ENCODE peak calls at places on chromosome 10, in four cellular contexts. T is IMR-90, O is keratinocyte, S is K562. F is an unnamed sample.

GRCh38 chr10:133388265-133388972 is 5.5 kb upstream of the MTG1 start:
- DNase-seq in S (no peak), T (no peak), O (no peak), F (no peak)

GRCh38 chr10:59393349-59393748 is 31.0 kb upstream of the FAM13C start:
- DNase-seq in T (peak; percentile 47), S (no peak), O (no peak), F (no peak)

GRCh38 chr10:103843854-103844567 is 11.4 kb downstream of the SH3PXD2A start:
- DNase-seq in T (peak; percentile 39), S (no peak), O (no peak), F (no peak)

GRCh38 chr10:9254353-9254752 is 1199.9 kb downstream of the GATA3 start:
- DNase-seq in O (no peak), S (no peak), T (peak; percentile 64), F (no peak)

GRCh38 chr10:102675887-102676616 is 31.8 kb downstream of the TRIM8 start:
- DNase-seq in S (no peak), T (peak; percentile 98), O (no peak), F (no peak)

GRCh38 chr10:16674147-16674703 is 143.0 kb downstream of the RSU1 start:
- DNase-seq in O (no peak), S (no peak), T (no peak), F (no peak)

GRCh38 chr10:22685926-22686325 is 28.5 kb downstream of the PIP4K2A start:
- DNase-seq in T (no peak), O (no peak), S (no peak), F (peak; percentile 18)

GRCh38 chr10:107687702-107688101 is 523.2 kb upstream of the SORCS1 start:
- DNase-seq in S (no peak), O (no peak), T (no peak), F (no peak)

GRCh38 chr10:24603333-24603732 is 120.4 kb downstream of the ARHGAP21 start:
- DNase-seq in T (peak; percentile 70), S (no peak), O (no peak), F (no peak)

GRCh38 chr10:110336111-110336721 is 31.5 kb upstream of the SMNDC1 start:
- DNase-seq in O (peak; percentile 73), S (no peak), T (peak; percentile 98), F (peak; percentile 26)

GRCh38 chr10:24944512-24945255 is 7.7 kb downstream of the PRTFDC1 start:
- DNase-seq in S (peak; percentile 74), T (peak; percentile 89), O (no peak), F (peak; percentile 14)

GRCh38 chr10:115985696-115986095 is 287.3 kb downstream of the GFRA1 start:
- DNase-seq in O (no peak), T (peak; percentile 36), S (no peak), F (peak; percentile 17)

GRCh38 chr10:83978681-83979383 is 160.5 kb upstream of the GHITM start:
- DNase-seq in O (no peak), S (no peak), T (no peak), F (no peak)

DNA sequence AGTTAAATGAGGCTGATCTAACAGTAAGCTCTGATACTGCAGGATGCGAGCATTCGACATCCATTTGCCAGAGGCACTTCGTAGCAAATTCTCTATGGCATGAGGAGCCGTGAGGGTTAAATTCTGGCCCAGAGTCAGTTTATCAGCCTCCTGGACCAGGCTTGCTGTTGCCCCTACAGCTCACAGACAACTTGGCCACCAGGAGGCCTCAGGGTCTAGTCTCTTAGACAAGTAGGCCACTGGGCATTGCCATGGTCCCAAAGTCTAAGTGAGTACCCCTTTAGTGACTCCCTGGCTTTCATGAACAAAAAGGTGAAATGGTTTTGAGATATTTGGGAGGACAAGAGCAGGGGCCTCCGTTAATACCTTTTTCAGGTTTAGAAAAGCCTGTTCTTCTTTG is 178.0 kb upstream of the MBL2 start:
- DNase-seq in T (no peak), S (no peak), O (no peak), F (no peak)
- H3K9me1 ChIP-seq in T (no peaks in the 10 kb centered on the region), S (no peaks in the 10 kb centered on the region), O (no peaks in the 10 kb centered on the region), F (no peaks in the 10 kb centered on the region)

GRCh38 chr10:122135251-122136025 is 135.7 kb upstream of the BTBD16 start:
- DNase-seq in T (no peak), S (no peak), O (no peak), F (no peak)
- H3K9me1 ChIP-seq in T (peaks cover 13% of the 10 kb centered on the region), S (no peaks in the 10 kb centered on the region), O (peaks cover 2% of the 10 kb centered on the region), F (no peaks in the 10 kb centered on the region)

DNA sequence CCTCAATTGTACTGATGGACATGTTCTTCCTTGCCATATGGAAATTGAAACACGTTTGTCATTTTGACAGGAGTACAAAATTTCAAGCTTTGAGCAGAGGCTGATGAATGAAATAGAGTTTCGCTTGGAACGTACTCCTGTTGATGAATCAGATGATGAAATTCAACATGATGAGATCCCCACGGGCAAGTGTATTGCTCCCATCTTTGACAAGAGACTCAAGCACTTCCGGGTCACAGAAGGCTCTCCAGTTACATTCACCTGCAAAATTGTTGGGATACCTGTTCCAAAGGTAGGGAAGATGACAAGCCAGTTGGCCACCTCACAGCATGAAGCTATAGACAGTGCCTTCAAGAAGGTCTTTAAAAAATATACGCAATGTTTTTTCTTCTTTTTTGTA is 43.1 kb downstream of the ATOH7 start:
- DNase-seq in S (no peak), T (no peak), O (no peak), F (no peak)
- H3K9me1 ChIP-seq in S (no peaks in the 10 kb centered on the region), T (no peaks in the 10 kb centered on the region), O (no peaks in the 10 kb centered on the region), F (no peaks in the 10 kb centered on the region)

GRCh38 chr10:29328988-29329387 is 40.1 kb downstream of the LYZL1 start:
- DNase-seq in T (peak; percentile 64), O (no peak), S (no peak), F (no peak)
- H3K9me1 ChIP-seq in T (no peaks in the 10 kb centered on the region), O (no peaks in the 10 kb centered on the region), S (no peaks in the 10 kb centered on the region), F (no peaks in the 10 kb centered on the region)

GRCh38 chr10:42876945-42877344 is 94.3 kb downstream of the BMS1 start:
- DNase-seq in O (no peak), S (no peak), T (no peak), F (no peak)

GRCh38 chr10:42874713-42875387 is 92.3 kb downstream of the BMS1 start:
- DNase-seq in O (no peak), T (no peak), S (no peak), F (no peak)

GRCh38 chr10:42876476-42876875 is 93.9 kb downstream of the BMS1 start:
- DNase-seq in S (no peak), O (no peak), T (no peak), F (no peak)

GRCh38 chr10:42875792-42876191 is 93.2 kb downstream of the BMS1 start:
- DNase-seq in S (no peak), T (peak; percentile 10), O (no peak), F (no peak)

DNA sequence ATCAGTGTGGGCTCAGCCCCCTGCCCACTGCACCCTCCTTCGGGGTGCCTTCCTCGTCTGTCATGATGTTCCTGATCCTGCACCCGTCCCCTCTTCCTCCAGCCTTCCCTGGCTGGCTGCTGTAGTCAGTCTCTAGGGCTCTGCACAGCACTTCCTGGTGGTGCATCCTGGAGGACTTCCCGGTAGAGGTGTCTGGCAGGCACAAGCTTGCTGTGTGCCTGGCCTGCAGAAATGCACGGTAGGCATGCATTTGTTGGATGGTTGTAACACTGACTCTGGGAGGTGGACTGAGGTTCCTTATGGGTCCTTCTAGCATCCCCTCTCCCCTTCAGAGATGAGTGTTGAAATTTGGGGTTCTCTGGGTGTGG is 92.8 kb downstream of the BMS1 start:
- DNase-seq in T (no peak), S (no peak), O (no peak), F (no peak)
- H3K9me1 ChIP-seq in T (no peaks in the 10 kb centered on the region), S (peaks cover 6% of the 10 kb centered on the region), O (no peaks in the 10 kb centered on the region), F (no peaks in the 10 kb centered on the region)